ENCODE peak calls at places on chromosome 3, in six cellular contexts. P is IMR-90, X is tibial nerve, C is iPS DF 6.9, U is neuronal stem cell, M is OCI-LY7. I is an unnamed sample.

GRCh38 chr3:50665603-50666115 is 9.1 kb upstream of the DOCK3 start:
- DNase-seq in P (no peak), U (no peak), C (no peak), M (no peak), X (no peak), I (no peak)

GRCh38 chr3:106251160-106251892 is 382.5 kb upstream of the CBLB start:
- DNase-seq in C (no peak), P (no peak), X (no peak), M (no peak), U (no peak), I (no peak)

GRCh38 chr3:134486577-134487041 is 752 bp downstream of the CEP63 start:
- DNase-seq in P (peak), C (no peak), X (no peak), U (peak), M (peak), I (no peak)

GRCh38 chr3:148006508-148006907 is 597.3 kb downstream of the ZIC1 start:
- DNase-seq in U (no peak), M (no peak), P (peak), C (no peak), X (no peak), I (no peak)

GRCh38 chr3:144553301-144553700 is 581.7 kb downstream of the DIPK2A start:
- DNase-seq in P (no peak), U (no peak), M (no peak), X (no peak), C (no peak), I (no peak)

GRCh38 chr3:143970773-143971366 is 753 bp upstream of the DIPK2A start:
- DNase-seq in C (peak), P (peak), U (peak), M (peak), X (peak), I (peak)

GRCh38 chr3:160200328-160200727 is 24.9 kb upstream of the C3orf80 start:
- DNase-seq in P (no peak), M (no peak), C (no peak), X (no peak), U (no peak), I (no peak)

GRCh38 chr3:101995371-101996046 is 146.2 kb downstream of the NFKBIZ start:
- DNase-seq in P (peak), M (no peak), C (no peak), X (no peak), U (no peak), I (no peak)

GRCh38 chr3:77467702-77468407 is 428.0 kb downstream of the ROBO2 start:
- DNase-seq in P (no peak), U (no peak), M (no peak), C (no peak), X (peak), I (no peak)

GRCh38 chr3:191253089-191253799 is 54.2 kb downstream of the OSTN start:
- DNase-seq in P (no peak), M (peak), C (no peak), U (no peak), X (no peak), I (no peak)

GRCh38 chr3:129651316-129652202 is 45.1 kb upstream of the PLXND1 start:
- DNase-seq in U (no peak), M (no peak), C (no peak), X (no peak), P (peak), I (peak)

GRCh38 chr3:80785875-80786274 is 975.6 kb downstream of the GBE1 start:
- DNase-seq in X (no peak), M (no peak), C (no peak), U (no peak), P (no peak), I (no peak)

GRCh38 chr3:96059301-96059700 is 755.1 kb upstream of the EPHA6 start:
- DNase-seq in M (no peak), P (no peak), X (no peak), U (no peak), C (no peak), I (no peak)

GRCh38 chr3:37024092-37024491 is 30.8 kb downstream of the MLH1 start:
- DNase-seq in U (no peak), P (peak), M (peak), X (no peak), C (no peak), I (no peak)

GRCh38 chr3:16533928-16534913 is 20.7 kb upstream of the RFTN1 start:
- DNase-seq in M (no peak), C (no peak), X (no peak), P (no peak), U (no peak), I (no peak)

GRCh38 chr3:16528111-16528510 is 14.6 kb upstream of the RFTN1 start:
- DNase-seq in U (no peak), P (no peak), X (no peak), C (no peak), M (no peak), I (no peak)

GRCh38 chr3:16528581-16528993 is 15.1 kb upstream of the RFTN1 start:
- DNase-seq in C (no peak), U (no peak), P (no peak), M (no peak), X (peak), I (no peak)

GRCh38 chr3:16524196-16524595 is 10.7 kb upstream of the RFTN1 start:
- DNase-seq in U (no peak), C (no peak), X (no peak), P (no peak), M (no peak), I (no peak)

GRCh38 chr3:16529264-16529663 is 15.8 kb upstream of the RFTN1 start:
- DNase-seq in M (peak), U (no peak), X (no peak), C (no peak), P (no peak), I (no peak)
- H3K4me3 ChIP-seq in M (no peak), U (no peak), X (no peak), C (no peak), P (no peak), I (no peak)

DNA sequence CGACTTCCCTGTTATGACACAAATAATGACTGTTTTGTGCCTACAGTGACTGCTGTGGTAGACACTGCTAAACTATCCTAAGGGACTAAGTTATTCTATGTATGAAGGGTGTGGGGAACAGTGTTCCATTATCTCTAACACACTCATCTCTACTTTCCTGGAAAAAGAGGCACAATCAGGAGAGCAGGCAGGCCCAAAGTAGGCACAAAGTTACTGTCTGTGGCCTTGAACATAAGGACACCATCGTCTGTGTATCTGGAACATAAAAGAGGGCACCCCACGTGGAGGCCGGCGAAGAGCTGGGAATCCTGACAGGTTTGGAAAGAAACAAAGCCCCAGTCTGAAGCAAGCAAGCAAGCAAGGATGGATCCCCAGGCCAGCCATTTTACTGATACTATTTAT is 1.5 kb downstream of the ABCC5 start:
- DNase-seq in P (no peak), M (no peak), U (no peak), X (no peak), C (no peak), I (no peak)
- H3K4me3 ChIP-seq in P (no peak), M (no peak), U (no peak), X (no peak), C (no peak), I (no peak)

GRCh38 chr3:48268936-48269551 is 28.1 kb downstream of the ZNF589 start:
- DNase-seq in U (no peak), X (peak), C (no peak), P (no peak), M (no peak), I (no peak)
- H3K4me3 ChIP-seq in U (no peak), X (no peak), C (no peak), P (no peak), M (no peak), I (no peak)

DNA sequence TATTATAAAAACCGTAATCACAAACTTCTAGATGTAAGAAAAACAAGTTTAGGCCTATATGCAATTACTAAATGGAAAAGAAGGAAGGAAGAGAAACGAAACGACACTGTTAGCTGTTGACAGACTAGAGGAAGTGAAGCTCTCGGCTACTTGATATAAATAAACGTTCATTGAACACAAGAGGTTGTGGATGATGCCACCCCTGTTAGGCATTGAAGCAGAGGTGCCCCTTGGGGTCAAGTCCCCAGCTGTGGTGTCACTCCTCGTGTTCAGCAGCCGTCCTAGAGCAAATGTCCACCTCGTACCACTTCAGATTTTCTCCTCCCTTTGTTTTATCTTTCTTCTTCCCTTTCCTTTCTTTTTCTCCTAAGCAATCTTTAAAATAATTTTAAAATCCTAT is 146.5 kb upstream of the UBE2E1 start:
- DNase-seq in X (no peak), M (peak), U (no peak), P (no peak), C (no peak), I (no peak)
- H3K4me3 ChIP-seq in X (no peak), M (peak), U (no peak), P (no peak), C (no peak), I (no peak)

I was measured in left lung.